ENCODE peak calls at places on chromosomes 13 and 19, in five cellular contexts. F is Peyer's patch, G is uterus, U is A549, W is prostate gland. I is an unnamed sample.

GRCh38 chr19:16462757-16463250 is 9.0 kb downstream of the EPS15L1 start:
- DNase-seq in F (no peak), W (no peak), G (no peak), U (no peak), I (no peak)

GRCh38 chr13:26867451-26868067 is 107.0 kb upstream of the GPR12 start:
- DNase-seq in F (no peak), G (no peak), U (peak; percentile 5), W (no peak), I (no peak)

GRCh38 chr13:100381595-100382224 is 206.9 kb downstream of the GGACT start:
- DNase-seq in F (no peak), W (no peak), G (no peak), U (no peak), I (no peak)

GRCh38 chr13:40206241-40207109 is 460.0 kb downstream of the FOXO1 start:
- DNase-seq in U (no peak), G (no peak), F (peak; percentile 76), W (no peak), I (peak; percentile 50)

GRCh38 chr13:31885994-31886393 is 145.6 kb upstream of the FRY start:
- DNase-seq in W (no peak), F (no peak), G (no peak), U (no peak), I (no peak)

GRCh38 chr19:55601127-55601526 is 1.0 kb downstream of the ZNF524 start:
- DNase-seq in G (no peak), W (peak; percentile 21), F (no peak), U (no peak), I (no peak)

GRCh38 chr19:16627194-16627927 is 643 bp downstream of the MED26 start:
- DNase-seq in W (no peak), G (no peak), U (peak; percentile 11), F (peak; percentile 56), I (peak; percentile 88)

GRCh38 chr19:51637362-51637978 is 7.3 kb upstream of the SIGLEC5 start:
- DNase-seq in U (peak; percentile 31), W (no peak), F (no peak), G (no peak), I (no peak)

GRCh38 chr19:51729781-51730180 is 6.0 kb upstream of the HAS1 start:
- DNase-seq in G (no peak), W (no peak), U (no peak), F (no peak), I (no peak)

GRCh38 chr13:87820221-87820620 is 149.1 kb downstream of the SLITRK5 start:
- DNase-seq in U (no peak), W (no peak), G (no peak), F (no peak), I (no peak)

GRCh38 chr13:74883834-74884233 is 598.1 kb downstream of the TBC1D4 start:
- DNase-seq in U (no peak), W (no peak), F (no peak), G (no peak), I (no peak)

GRCh38 chr19:34481861-34482379 is 362 bp downstream of the WTIP start:
- DNase-seq in U (peak; percentile 57), F (peak; percentile 40), W (no peak), G (no peak), I (peak; percentile 70)

GRCh38 chr19:16566161-16566560 is 6.1 kb downstream of the SLC35E1 start:
- DNase-seq in F (peak; percentile 92), W (no peak), G (no peak), U (no peak), I (peak; percentile 92)

GRCh38 chr19:36009220-36009619 is 607 bp upstream of the SYNE4 start:
- DNase-seq in F (peak; percentile 70), W (peak; percentile 55), U (peak; percentile 84), G (peak; percentile 60), I (peak; percentile 91)

GRCh38 chr13:40252241-40252640 is 414.2 kb downstream of the FOXO1 start:
- DNase-seq in W (no peak), U (no peak), F (no peak), G (no peak), I (no peak)

GRCh38 chr19:49852631-49853126 is 1.7 kb downstream of the PTOV1 start:
- DNase-seq in W (no peak), G (no peak), F (no peak), U (no peak), I (peak; percentile 15)

GRCh38 chr19:12949363-12950284 is 4.0 kb downstream of the RAD23A start:
- DNase-seq in G (no peak), U (no peak), F (no peak), W (no peak), I (no peak)

GRCh38 chr19:44585371-44586141 is 27.8 kb upstream of the IGSF23 start:
- DNase-seq in F (no peak), U (no peak), W (no peak), G (no peak), I (peak; percentile 32)

GRCh38 chr19:44581288-44581687 is 32.1 kb upstream of the IGSF23 start:
- DNase-seq in F (no peak), U (no peak), W (no peak), G (no peak), I (no peak)

GRCh38 chr19:44579663-44580365 is 33.5 kb upstream of the IGSF23 start:
- DNase-seq in F (no peak), G (no peak), W (no peak), U (no peak), I (no peak)

GRCh38 chr19:44580366-44580895 is 32.9 kb upstream of the IGSF23 start:
- DNase-seq in F (peak; percentile 64), U (no peak), W (no peak), G (no peak), I (peak; percentile 74)

GRCh38 chr19:44582581-44583265 is 30.6 kb upstream of the IGSF23 start:
- DNase-seq in G (no peak), F (peak; percentile 63), W (no peak), U (peak; percentile 58), I (peak; percentile 69)
- TF ChIP-seq CTCF in G (no peak), F (peak; percentile 55), W (no peak), U (peak; percentile 50), I (no peak)

GRCh38 chr13:114132419-114133121 is at the start of gene RASA3:
- DNase-seq in U (peak; percentile 72), G (peak; percentile 69), F (peak; percentile 89), W (peak; percentile 61), I (no peak)
- TF ChIP-seq POLR2A in U (peak; percentile 42), G (peak; percentile 88), F (no peak), W (peak; percentile 42), I (no peak)

DNA sequence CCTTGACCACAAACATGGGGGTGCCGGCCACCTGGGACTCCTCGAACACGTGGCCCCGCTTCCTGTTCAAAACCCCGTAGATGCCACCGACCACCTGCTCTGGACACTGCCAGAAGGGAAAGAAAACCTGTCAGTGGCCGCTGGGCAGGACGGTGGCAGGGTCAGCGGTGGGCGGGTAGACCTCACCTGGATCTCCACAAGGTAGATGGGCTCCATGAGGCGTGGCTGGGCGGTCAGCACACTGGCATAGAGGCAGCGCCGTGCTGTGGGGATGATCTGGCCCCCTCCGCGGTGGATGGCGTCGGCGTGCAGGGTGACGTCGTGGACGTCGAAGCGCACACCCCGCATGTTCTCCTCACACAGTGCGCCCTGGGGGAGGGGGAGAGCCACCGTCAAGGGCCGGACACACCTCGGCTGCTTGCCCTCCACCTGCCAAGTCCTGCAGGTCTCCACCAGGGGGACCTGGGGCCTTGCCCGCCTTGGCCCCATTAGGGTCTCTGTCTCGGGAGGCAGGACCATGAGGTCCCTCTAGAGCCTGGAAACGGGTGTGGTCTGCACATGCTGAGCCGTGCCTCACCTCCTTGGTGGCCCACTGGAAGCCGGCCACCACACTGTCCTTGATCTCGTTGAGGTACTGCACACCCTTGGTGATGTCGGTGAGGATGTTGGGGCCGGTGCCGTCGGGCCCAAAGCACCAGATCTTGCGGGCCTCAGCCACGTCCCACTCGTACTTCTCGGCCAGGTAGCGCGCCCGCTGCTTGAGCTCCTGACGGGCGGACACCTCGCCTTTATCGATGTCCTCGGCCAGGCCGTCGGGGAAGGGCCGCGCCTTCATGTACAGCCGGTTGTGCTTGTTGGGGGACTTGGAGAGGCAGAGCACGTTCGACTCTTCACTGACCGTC is 6.6 kb upstream of the DAPK3 start:
- DNase-seq in U (no peak), W (no peak), G (peak; percentile 15), F (no peak), I (no peak)
- TF ChIP-seq CTCF in U (no peak), W (no peak), G (no peak), F (no peak), I (no peak)

DNA sequence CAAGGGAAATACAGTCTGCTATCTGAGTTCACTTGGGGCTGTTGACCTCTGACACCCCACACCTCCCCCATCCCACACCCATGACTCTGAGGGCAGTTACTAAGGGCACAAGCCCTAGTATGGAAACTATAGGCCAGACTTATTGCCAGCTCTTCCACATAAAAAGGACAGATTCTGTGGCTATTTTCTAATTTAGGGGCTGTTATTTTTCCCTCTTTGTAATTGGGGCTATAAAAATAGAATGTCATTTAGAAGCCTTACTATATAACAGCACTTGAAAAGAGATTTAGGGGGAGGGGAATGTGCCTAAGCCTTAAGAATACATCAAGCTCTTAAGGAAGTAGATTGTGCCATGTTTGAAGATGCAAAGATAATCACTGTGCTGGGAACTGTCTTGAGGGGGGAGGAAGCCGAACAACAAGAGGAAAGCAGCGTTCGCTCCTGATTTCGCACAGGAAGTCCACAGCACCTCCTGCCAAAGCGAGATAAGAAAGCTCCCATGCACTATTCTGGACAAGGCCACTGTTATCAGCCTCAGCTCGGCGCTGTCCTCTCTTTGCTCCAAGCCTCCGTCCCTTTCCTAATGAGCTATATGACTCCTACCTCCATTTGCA is 86.6 kb downstream of the FLT1 start:
- DNase-seq in G (peak; percentile 72), F (peak; percentile 47), U (no peak), W (no peak), I (no peak)
- TF ChIP-seq POLR2A in G (no peak), F (no peak), U (no peak), W (no peak), I (no peak)

DNA sequence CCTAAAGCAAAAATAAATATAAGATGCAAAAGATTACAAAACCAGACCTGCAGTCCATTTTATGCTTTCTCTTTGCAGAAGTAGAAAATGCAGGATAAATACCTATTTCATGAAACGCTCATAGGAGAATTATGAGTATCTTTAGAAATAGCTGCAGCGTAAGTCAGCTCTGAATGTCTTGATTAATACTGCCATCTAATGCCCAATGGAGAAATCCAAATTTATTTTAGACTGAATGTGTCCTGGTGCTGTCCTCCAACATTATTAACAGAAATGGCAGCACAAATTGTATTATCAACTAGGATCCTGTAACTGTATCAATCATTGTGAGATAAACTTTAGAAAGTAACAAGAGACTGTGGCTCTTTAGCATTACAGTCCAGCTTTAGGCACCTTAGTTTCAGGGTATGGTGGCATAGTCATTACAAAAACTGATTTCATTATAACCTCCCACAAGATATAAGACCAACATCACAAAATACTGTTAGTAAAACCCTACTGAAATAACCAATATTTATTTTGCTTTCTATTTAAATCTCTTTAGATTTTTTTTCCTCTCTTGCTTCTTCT is 162.1 kb upstream of the MIR17HG start:
- DNase-seq in G (no peak), U (no peak), F (no peak), W (no peak), I (no peak)
- TF ChIP-seq CTCF in G (no peak), U (peak; percentile 46), F (peak; percentile 46), W (peak; percentile 40), I (no peak)

I was measured in lower leg skin.